ENCODE peak calls at places on chromosome 7, in six cellular contexts. S is lower lobe of right lung, C is psoas muscle, N is spleen, E is cardiac muscle cell, Z is breast epithelium. X is an unnamed sample.

GRCh38 chr7:55021951-55022617 is 3.3 kb downstream of the EGFR start:
- DNase-seq in S (no peak), C (peak; percentile 35), N (no peak), E (no peak), Z (no peak), X (no peak)

GRCh38 chr7:155682484-155682883 is 38.0 kb downstream of the RBM33 start:
- DNase-seq in S (no peak), C (no peak), N (no peak), E (no peak), Z (no peak), X (no peak)

GRCh38 chr7:79434867-79435266 is 18.6 kb downstream of the MAGI2 start:
- DNase-seq in S (no peak), C (no peak), N (no peak), E (no peak), Z (no peak), X (no peak)

GRCh38 chr7:87339373-87339897 is 6.0 kb upstream of the CROT start:
- DNase-seq in S (no peak), C (no peak), N (no peak), E (no peak), Z (no peak), X (no peak)

GRCh38 chr7:157458254-157458633 is 121.4 kb downstream of the DNAJB6 start:
- DNase-seq in S (no peak), C (no peak), N (peak; percentile 25), E (no peak), Z (no peak), X (peak; percentile 12)

GRCh38 chr7:135192914-135193536 is 18.3 kb downstream of the WDR91 start:
- DNase-seq in S (no peak), C (no peak), N (peak; percentile 68), E (no peak), Z (peak; percentile 81), X (no peak)

GRCh38 chr7:2641406-2642393 is 9.9 kb downstream of the TTYH3 start:
- DNase-seq in S (peak; percentile 91), C (peak; percentile 92), N (peak; percentile 90), E (peak; percentile 98), Z (peak; percentile 92), X (peak; percentile 95)

GRCh38 chr7:106177295-106177690 is 65.2 kb upstream of the SYPL1 start:
- DNase-seq in S (no peak), C (no peak), N (no peak), E (no peak), Z (no peak), X (no peak)

GRCh38 chr7:30452278-30452930 is 26.2 kb downstream of the NOD1 start:
- DNase-seq in S (no peak), C (no peak), N (no peak), E (no peak), Z (no peak), X (peak; percentile 77)

GRCh38 chr7:13563257-13563656 is 426.2 kb downstream of the ETV1 start:
- DNase-seq in S (no peak), C (no peak), N (no peak), E (no peak), Z (no peak), X (no peak)

GRCh38 chr7:130417215-130417614 is 23.6 kb downstream of the CEP41 start:
- DNase-seq in S (no peak), C (no peak), N (no peak), E (peak; percentile 12), Z (no peak), X (no peak)

GRCh38 chr7:137003071-137003470 is 134.6 kb downstream of the CHRM2 start:
- DNase-seq in S (no peak), C (no peak), N (no peak), E (no peak), Z (no peak), X (no peak)

GRCh38 chr7:71650653-71651337 is 518.9 kb downstream of the GALNT17 start:
- DNase-seq in S (no peak), C (no peak), N (no peak), E (no peak), Z (no peak), X (no peak)

GRCh38 chr7:32155712-32156111 is 85.5 kb upstream of the PDE1C start:
- DNase-seq in S (no peak), C (no peak), N (no peak), E (no peak), Z (no peak), X (no peak)

GRCh38 chr7:2006921-2007381 is 225.8 kb downstream of the MAD1L1 start:
- DNase-seq in S (peak; percentile 43), C (peak; percentile 5), N (peak; percentile 71), E (no peak), Z (no peak), X (peak; percentile 75)

GRCh38 chr7:50331564-50332208 is 27.2 kb downstream of the IKZF1 start:
- DNase-seq in S (no peak), C (no peak), N (no peak), E (no peak), Z (no peak), X (no peak)

GRCh38 chr7:80941206-80941758 is 22.4 kb upstream of the SEMA3C start:
- DNase-seq in S (no peak), C (no peak), N (no peak), E (peak; percentile 82), Z (no peak), X (no peak)

GRCh38 chr7:116932566-116932965 is 20.7 kb upstream of the ST7 start:
- DNase-seq in S (no peak), C (no peak), N (no peak), E (no peak), Z (no peak), X (no peak)

GRCh38 chr7:26393855-26394254 is 102.2 kb downstream of the SNX10 start:
- DNase-seq in S (no peak), C (no peak), N (no peak), E (no peak), Z (no peak), X (no peak)

GRCh38 chr7:130136579-130137167 is 66.3 kb downstream of the KLHDC10 start:
- DNase-seq in S (no peak), C (no peak), N (no peak), E (no peak), Z (no peak), X (no peak)

GRCh38 chr7:28955356-28955722 is 2.8 kb downstream of the TRIL start:
- DNase-seq in S (no peak), C (no peak), N (no peak), E (no peak), Z (no peak), X (no peak)

GRCh38 chr7:105050493-105050892 is 36.5 kb downstream of the KMT2E start:
- DNase-seq in S (no peak), C (no peak), N (no peak), E (no peak), Z (no peak), X (no peak)

GRCh38 chr7:105047932-105048331 is 33.9 kb downstream of the KMT2E start:
- DNase-seq in S (no peak), C (no peak), N (no peak), E (no peak), Z (no peak), X (no peak)

GRCh38 chr7:105046414-105046813 is 32.4 kb downstream of the KMT2E start:
- DNase-seq in S (no peak), C (no peak), N (no peak), E (peak; percentile 59), Z (no peak), X (no peak)

DNA sequence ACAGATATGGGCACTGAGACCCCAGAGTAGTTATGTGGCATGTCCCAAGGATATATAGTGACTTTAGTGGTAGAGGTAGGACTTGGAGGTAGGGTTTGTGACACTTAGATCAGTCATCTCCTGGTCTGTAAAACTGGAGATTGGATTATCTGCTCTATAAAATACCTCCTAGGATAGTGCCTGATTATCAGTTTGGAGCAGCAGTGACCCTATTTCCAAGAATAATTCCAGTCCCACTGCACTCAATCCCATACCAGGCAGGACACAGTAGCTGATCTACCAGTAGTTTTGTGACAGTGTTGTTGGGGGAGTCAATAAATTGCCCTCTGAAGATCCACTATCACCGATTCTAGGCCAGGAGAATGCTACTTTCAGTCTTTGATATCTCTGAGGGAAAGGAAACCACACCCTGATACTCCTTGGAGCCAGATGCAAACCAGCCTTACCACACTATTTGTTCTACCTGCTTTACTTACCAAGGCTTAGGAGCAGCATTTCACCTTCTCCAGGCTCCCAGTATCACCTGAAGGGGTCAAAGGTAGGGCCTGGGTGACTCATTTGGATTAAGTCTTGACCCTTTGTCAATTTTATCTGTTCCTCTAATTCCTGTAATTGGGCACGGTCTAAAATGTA is 30.6 kb downstream of the KMT2E start:
- DNase-seq in S (no peak), C (no peak), N (no peak), E (no peak), Z (no peak), X (no peak)
- H3K4me1 ChIP-seq in S (peaks cover 72% of the 10 kb centered on the region), C (peaks cover 42% of the 10 kb centered on the region), N (peaks cover 78% of the 10 kb centered on the region), E (peaks cover 9% of the 10 kb centered on the region), Z (no peaks in the 10 kb centered on the region), X (peaks cover 20% of the 10 kb centered on the region)

GRCh38 chr7:138886501-138886917 is 88.5 kb upstream of the ATP6V0A4 start:
- DNase-seq in S (no peak), C (no peak), N (no peak), E (peak; percentile 81), Z (no peak), X (no peak)

GRCh38 chr7:138887085-138887705 is 89.2 kb upstream of the ATP6V0A4 start:
- DNase-seq in S (no peak), C (no peak), N (no peak), E (no peak), Z (no peak), X (no peak)

GRCh38 chr7:138882249-138882648 is 84.3 kb upstream of the ATP6V0A4 start:
- DNase-seq in S (no peak), C (no peak), N (no peak), E (no peak), Z (no peak), X (no peak)

GRCh38 chr7:138887872-138888656 is 90.1 kb upstream of the ATP6V0A4 start:
- DNase-seq in S (no peak), C (no peak), N (no peak), E (no peak), Z (no peak), X (no peak)

GRCh38 chr7:138885383-138886147 is 87.6 kb upstream of the ATP6V0A4 start:
- DNase-seq in S (no peak), C (no peak), N (no peak), E (no peak), Z (no peak), X (no peak)
- TF ChIP-seq CTCF in S (no peak), C (no peak), N (no peak), E (no peak), Z (no peak), X (no peak)

DNA sequence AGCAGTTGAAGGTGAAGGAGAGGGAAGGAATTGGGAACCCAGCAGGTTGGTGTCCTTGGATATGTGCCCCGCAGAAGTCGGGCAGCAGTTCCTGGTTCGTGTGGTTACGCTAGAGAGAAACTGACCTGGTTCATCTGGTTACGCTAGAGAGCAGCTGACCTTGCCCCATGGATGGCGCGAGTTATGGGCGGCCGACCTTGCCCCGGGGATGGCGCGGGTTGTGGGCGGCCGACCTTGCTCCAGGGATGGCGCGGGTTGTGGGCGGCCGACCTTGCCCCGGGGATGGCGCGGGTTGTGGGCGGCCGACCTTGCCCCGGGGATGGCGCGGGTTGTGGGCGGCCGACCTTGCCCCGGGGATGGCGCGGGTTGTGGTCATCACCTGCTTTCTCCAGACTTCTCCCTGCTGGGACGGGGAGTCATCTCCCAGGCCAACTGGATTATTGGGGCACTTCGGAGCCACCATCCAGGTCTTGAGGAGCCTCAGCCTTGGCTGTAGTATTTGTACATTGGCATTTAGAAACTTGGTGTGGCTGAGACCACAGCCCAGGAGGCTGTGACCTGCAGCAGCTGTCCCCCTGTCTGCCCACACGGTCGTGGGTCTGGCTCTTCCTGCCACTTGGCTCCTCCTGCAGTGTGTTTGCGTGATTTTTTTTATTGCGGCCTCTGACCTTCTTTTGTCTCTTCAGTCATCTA is 6.1 kb downstream of the GET4 start:
- DNase-seq in S (no peak), C (no peak), N (peak; percentile 68), E (no peak), Z (no peak), X (peak; percentile 69)
- H3K4me1 ChIP-seq in S (peaks cover 21% of the 10 kb centered on the region), C (peaks cover 69% of the 10 kb centered on the region), N (peaks cover 76% of the 10 kb centered on the region), E (peaks cover 5% of the 10 kb centered on the region), Z (no peaks in the 10 kb centered on the region), X (peaks cover 43% of the 10 kb centered on the region)

GRCh38 chr7:151736403-151736909 is 140.5 kb downstream of the PRKAG2 start:
- DNase-seq in S (no peak), C (peak; percentile 80), N (no peak), E (peak; percentile 92), Z (peak; percentile 85), X (peak; percentile 63)
- TF ChIP-seq CTCF in S (peak; percentile 8), C (peak; percentile 20), N (no peak), E (no peak), Z (no peak), X (peak; percentile 19)